ENCODE peak calls at places on chromosomes 5 and 9, in six cellular contexts. B is A549, Z is SK-N-SH, S is GM12878, W is H1, T is HepG2. C is an unnamed sample.

GRCh38 chr5:143244990-143245389 is 158.5 kb downstream of the NR3C1 start:
- DNase-seq in B (no peak), Z (no peak), S (no peak), W (no peak), T (no peak), C (no peak)

GRCh38 chr5:116375926-116376325 is 198.7 kb downstream of the SEMA6A start:
- DNase-seq in B (no peak), Z (no peak), S (no peak), W (no peak), T (no peak), C (no peak)

GRCh38 chr9:447230-448025 is 232.8 kb downstream of the DOCK8 start:
- DNase-seq in B (peak), Z (no peak), S (no peak), W (no peak), T (no peak), C (peak)

GRCh38 chr9:1619915-1620705 is 395.0 kb upstream of the SMARCA2 start:
- DNase-seq in B (no peak), Z (no peak), S (no peak), W (no peak), T (peak), C (no peak)

GRCh38 chr5:151298063-151298462 is 5.5 kb downstream of the SLC36A3 start:
- DNase-seq in B (peak), Z (peak), S (peak), W (no peak), T (peak), C (peak)

GRCh38 chr9:130010151-130010988 is 32.6 kb downstream of the FNBP1 start:
- DNase-seq in B (no peak), Z (no peak), S (no peak), W (no peak), T (no peak), C (no peak)

GRCh38 chr5:79173626-79174025 is 62.0 kb downstream of the BHMT start:
- DNase-seq in B (no peak), Z (no peak), S (no peak), W (no peak), T (peak), C (no peak)

GRCh38 chr9:127534931-127535330 is 77.1 kb upstream of the STXBP1 start:
- DNase-seq in B (no peak), Z (no peak), S (no peak), W (no peak), T (no peak), C (no peak)

GRCh38 chr9:6230037-6230778 is 14.6 kb downstream of the IL33 start:
- DNase-seq in B (no peak), Z (no peak), S (no peak), W (no peak), T (no peak), C (no peak)

GRCh38 chr5:41978686-41979085 is 53.6 kb downstream of the FBXO4 start:
- DNase-seq in B (no peak), Z (no peak), S (no peak), W (no peak), T (no peak), C (no peak)

GRCh38 chr9:27204578-27204977 is 92.4 kb downstream of the EQTN start:
- DNase-seq in B (no peak), Z (no peak), S (no peak), W (no peak), T (no peak), C (no peak)

GRCh38 chr5:68216737-68217231 is 1.2 kb downstream of the PIK3R1 start:
- DNase-seq in B (peak), Z (peak), S (no peak), W (no peak), T (no peak), C (no peak)

GRCh38 chr9:111113712-111114111 is 75.4 kb upstream of the LPAR1 start:
- DNase-seq in B (no peak), Z (no peak), S (no peak), W (no peak), T (no peak), C (no peak)

GRCh38 chr9:111110805-111111204 is 72.5 kb upstream of the LPAR1 start:
- DNase-seq in B (no peak), Z (no peak), S (no peak), W (no peak), T (no peak), C (no peak)

GRCh38 chr9:111107141-111107540 is 68.9 kb upstream of the LPAR1 start:
- DNase-seq in B (no peak), Z (no peak), S (no peak), W (no peak), T (no peak), C (no peak)

GRCh38 chr9:111106202-111106601 is 67.9 kb upstream of the LPAR1 start:
- DNase-seq in B (no peak), Z (no peak), S (no peak), W (no peak), T (no peak), C (no peak)

DNA sequence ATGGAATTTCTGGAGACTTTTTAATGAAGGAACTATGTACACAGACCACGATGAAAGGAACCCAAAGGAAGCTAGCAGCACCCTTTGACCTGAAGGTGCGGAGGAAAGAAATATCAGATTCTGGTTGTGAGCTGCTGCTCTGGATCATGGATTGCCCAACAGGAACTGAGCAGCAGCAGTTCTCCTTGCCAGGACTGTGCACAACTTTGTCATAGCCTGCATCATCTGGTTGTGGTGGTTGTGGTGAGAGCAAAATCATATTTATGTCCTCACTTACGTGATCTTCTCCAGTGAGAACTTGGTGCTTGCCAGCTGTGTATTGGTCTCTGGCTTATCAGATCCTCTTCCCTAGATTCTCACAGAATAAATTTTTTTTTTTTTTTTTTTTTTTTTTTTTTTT is 70.7 kb upstream of the LPAR1 start:
- DNase-seq in B (no peak), Z (no peak), S (no peak), W (no peak), T (no peak), C (no peak)
- TF ChIP-seq CHD2 in B (no peak), Z (no peak), S (no peak), W (no peak), T (no peak), C (no peak)

GRCh38 chr5:89073045-89073444 is 190.1 kb upstream of the MEF2C start:
- DNase-seq in B (no peak), Z (no peak), S (no peak), W (no peak), T (no peak), C (no peak)
- TF ChIP-seq CHD2 in B (no peak), Z (no peak), S (no peak), W (no peak), T (no peak), C (no peak)

GRCh38 chr9:116196806-116197205 is 43.2 kb downstream of the PAPPA start:
- DNase-seq in B (no peak), Z (no peak), S (no peak), W (no peak), T (no peak), C (no peak)
- TF ChIP-seq CHD2 in B (no peak), Z (no peak), S (no peak), W (no peak), T (no peak), C (no peak)

DNA sequence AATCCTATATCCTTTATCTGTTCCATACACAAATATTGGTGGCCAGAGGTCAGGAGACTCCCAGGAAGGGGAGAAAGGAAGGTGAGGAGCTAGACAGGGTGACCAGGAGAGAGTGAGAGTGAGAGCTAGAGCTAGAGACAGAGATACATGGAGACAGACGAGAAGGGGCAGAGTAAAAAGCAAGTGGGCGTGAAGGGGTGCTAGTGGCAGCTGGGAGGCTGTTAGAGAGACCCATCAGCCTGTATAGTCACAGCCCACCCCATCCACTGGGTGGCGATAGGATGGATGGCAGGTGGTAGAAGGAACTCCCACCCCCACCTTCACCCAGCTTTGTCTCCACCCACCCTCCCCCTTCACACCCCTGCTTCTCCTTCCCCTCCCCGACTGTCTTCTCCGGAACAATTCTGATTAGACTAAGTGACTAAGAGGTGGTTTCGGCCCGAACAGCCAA is 32.8 kb downstream of the PCDH1 start:
- DNase-seq in B (no peak), Z (peak), S (no peak), W (no peak), T (no peak), C (peak)
- TF ChIP-seq CHD2 in B (no peak), Z (no peak), S (no peak), W (no peak), T (no peak), C (no peak)

GRCh38 chr9:72509053-72509452 is 12.4 kb upstream of the TMC1 start:
- DNase-seq in B (no peak), Z (no peak), S (no peak), W (no peak), T (no peak), C (no peak)
- TF ChIP-seq CHD2 in B (no peak), Z (no peak), S (no peak), W (no peak), T (no peak), C (no peak)

GRCh38 chr9:117957267-117957666 is 253.1 kb downstream of the TLR4 start:
- DNase-seq in B (no peak), Z (no peak), S (no peak), W (no peak), T (no peak), C (no peak)
- TF ChIP-seq CHD2 in B (no peak), Z (no peak), S (no peak), W (no peak), T (no peak), C (no peak)